ENCODE peak calls at places on chromosomes 1 and 21, in nine cellular contexts. H, U, Z, O, L, C, W, D and A are unnamed samples.

GRCh38 chr21:37862536-37862935 is 53.7 kb downstream of the KCNJ6 start:
- DNase-seq in H (peak), Z (no peak), L (no peak), W (peak), U (no peak), D (no peak), O (peak), C (peak), A (no peak)

GRCh38 chr21:38920631-38921398 is 115.1 kb downstream of the ETS2 start:
- DNase-seq in Z (no peak), H (peak), W (no peak), C (no peak), D (no peak), U (no peak), O (no peak), L (no peak), A (no peak)

GRCh38 chr21:41856572-41856971 is 22.6 kb downstream of the PRDM15 start:
- DNase-seq in L (no peak), Z (no peak), U (no peak), C (no peak), W (no peak), D (no peak), O (no peak), H (no peak), A (no peak)

GRCh38 chr1:43563779-43564616 is 33.3 kb downstream of the PTPRF start:
- DNase-seq in O (no peak), D (no peak), L (peak), H (no peak), W (no peak), C (no peak), Z (peak), U (peak), A (no peak)

GRCh38 chr21:36097427-36098230 is 27.8 kb downstream of the CBR1 start:
- DNase-seq in L (peak), W (no peak), H (no peak), D (peak), C (no peak), U (no peak), O (no peak), Z (no peak), A (no peak)

GRCh38 chr1:3668585-3669300 is 16.4 kb downstream of the TP73 start:
- DNase-seq in C (peak), L (peak), Z (peak), D (no peak), H (no peak), O (peak), U (no peak), W (no peak), A (peak)

GRCh38 chr1:245673920-245674414 is 519.2 kb downstream of the KIF26B start:
- DNase-seq in H (peak), Z (no peak), W (no peak), O (no peak), L (no peak), D (no peak), C (no peak), U (no peak), A (no peak)

GRCh38 chr1:153572569-153573015 is 6.9 kb upstream of the S100A2 start:
- DNase-seq in U (peak), W (peak), Z (peak), H (peak), L (peak), C (peak), D (peak), O (peak), A (peak)

GRCh38 chr21:15430023-15430422 is 299.8 kb upstream of the USP25 start:
- DNase-seq in H (no peak), Z (no peak), D (no peak), U (no peak), W (no peak), C (no peak), O (no peak), L (no peak), A (no peak)

GRCh38 chr1:54170961-54171460 is 18.2 kb upstream of the CDCP2 start:
- DNase-seq in H (no peak), O (no peak), D (no peak), C (no peak), U (no peak), Z (no peak), L (no peak), W (no peak), A (no peak)

GRCh38 chr1:239657291-239657690 is 270.9 kb downstream of the CHRM3 start:
- DNase-seq in Z (no peak), W (no peak), D (no peak), C (no peak), L (no peak), O (no peak), H (no peak), U (no peak), A (no peak)

GRCh38 chr1:101148987-101149386 is 87.8 kb upstream of the S1PR1 start:
- DNase-seq in C (peak), Z (no peak), H (peak), D (no peak), U (no peak), L (peak), W (no peak), O (no peak), A (no peak)